ENCODE peak calls at places on chromosomes 1 and 21, in seven cellular contexts. One of them, this sample, is unnamed.

GRCh38 chr1:212466913-212467650 is 34.4 kb downstream of the NENF start:
- DNase-seq in stimulated activated CD4-positive, alpha-beta T cell treated with anti-CD3 and anti-CD28 coated beads, Interleukin-1b, Interleukin-23, amount 100 ng/mL, for 48 hours: no peak
- DNase-seq in NCI-H1092 treated with DMSO at 0.1 percent for 48 hours: no peak
- DNase-seq in tibial nerve: no peak
- DNase-seq in thoracic aorta: no peak
- DNase-seq in hypothalamus: no peak
- DNase-seq in PC-3: peak
- DNase-seq in this sample: no peak

GRCh38 chr1:189821838-189822237 is 655.8 kb downstream of the BRINP3 start:
- DNase-seq in stimulated activated CD4-positive, alpha-beta T cell treated with anti-CD3 and anti-CD28 coated beads, Interleukin-1b, Interleukin-23, amount 100 ng/mL, for 48 hours: no peak
- DNase-seq in NCI-H1092 treated with DMSO at 0.1 percent for 48 hours: no peak
- DNase-seq in tibial nerve: no peak
- DNase-seq in thoracic aorta: no peak
- DNase-seq in hypothalamus: no peak
- DNase-seq in PC-3: no peak
- DNase-seq in this sample: peak

GRCh38 chr1:196723325-196724185 is 51.1 kb upstream of the CFHR3 start:
- DNase-seq in stimulated activated CD4-positive, alpha-beta T cell treated with anti-CD3 and anti-CD28 coated beads, Interleukin-1b, Interleukin-23, amount 100 ng/mL, for 48 hours: no peak
- DNase-seq in NCI-H1092 treated with DMSO at 0.1 percent for 48 hours: peak
- DNase-seq in tibial nerve: peak
- DNase-seq in thoracic aorta: no peak
- DNase-seq in hypothalamus: no peak
- DNase-seq in PC-3: peak
- DNase-seq in this sample: peak

GRCh38 chr1:203144661-203145060 is 17.1 kb downstream of the ADORA1 start:
- DNase-seq in stimulated activated CD4-positive, alpha-beta T cell treated with anti-CD3 and anti-CD28 coated beads, Interleukin-1b, Interleukin-23, amount 100 ng/mL, for 48 hours: no peak
- DNase-seq in NCI-H1092 treated with DMSO at 0.1 percent for 48 hours: peak
- DNase-seq in tibial nerve: no peak
- DNase-seq in thoracic aorta: no peak
- DNase-seq in hypothalamus: peak
- DNase-seq in PC-3: peak
- DNase-seq in this sample: peak

GRCh38 chr1:39902121-39902807 is 547 bp upstream of the MYCL start:
- DNase-seq in stimulated activated CD4-positive, alpha-beta T cell treated with anti-CD3 and anti-CD28 coated beads, Interleukin-1b, Interleukin-23, amount 100 ng/mL, for 48 hours: peak
- DNase-seq in NCI-H1092 treated with DMSO at 0.1 percent for 48 hours: peak
- DNase-seq in tibial nerve: peak
- DNase-seq in thoracic aorta: no peak
- DNase-seq in hypothalamus: peak
- DNase-seq in PC-3: peak
- DNase-seq in this sample: peak

GRCh38 chr21:37803076-37803475 is 113.2 kb downstream of the KCNJ6 start:
- DNase-seq in stimulated activated CD4-positive, alpha-beta T cell treated with anti-CD3 and anti-CD28 coated beads, Interleukin-1b, Interleukin-23, amount 100 ng/mL, for 48 hours: no peak
- DNase-seq in NCI-H1092 treated with DMSO at 0.1 percent for 48 hours: no peak
- DNase-seq in tibial nerve: no peak
- DNase-seq in thoracic aorta: no peak
- DNase-seq in hypothalamus: no peak
- DNase-seq in PC-3: no peak
- DNase-seq in this sample: no peak

GRCh38 chr1:19416919-19417441 is 68.4 kb downstream of the CAPZB start:
- DNase-seq in stimulated activated CD4-positive, alpha-beta T cell treated with anti-CD3 and anti-CD28 coated beads, Interleukin-1b, Interleukin-23, amount 100 ng/mL, for 48 hours: no peak
- DNase-seq in NCI-H1092 treated with DMSO at 0.1 percent for 48 hours: no peak
- DNase-seq in tibial nerve: no peak
- DNase-seq in thoracic aorta: no peak
- DNase-seq in hypothalamus: no peak
- DNase-seq in PC-3: no peak
- DNase-seq in this sample: no peak

GRCh38 chr1:98975825-98976224 is 28.8 kb downstream of the PLPPR5 start:
- DNase-seq in stimulated activated CD4-positive, alpha-beta T cell treated with anti-CD3 and anti-CD28 coated beads, Interleukin-1b, Interleukin-23, amount 100 ng/mL, for 48 hours: no peak
- DNase-seq in NCI-H1092 treated with DMSO at 0.1 percent for 48 hours: no peak
- DNase-seq in tibial nerve: no peak
- DNase-seq in thoracic aorta: no peak
- DNase-seq in hypothalamus: no peak
- DNase-seq in PC-3: no peak
- DNase-seq in this sample: no peak

GRCh38 chr1:11151854-11152612 is 37.1 kb upstream of the ANGPTL7 start:
- DNase-seq in stimulated activated CD4-positive, alpha-beta T cell treated with anti-CD3 and anti-CD28 coated beads, Interleukin-1b, Interleukin-23, amount 100 ng/mL, for 48 hours: no peak
- DNase-seq in NCI-H1092 treated with DMSO at 0.1 percent for 48 hours: peak
- DNase-seq in tibial nerve: no peak
- DNase-seq in thoracic aorta: no peak
- DNase-seq in hypothalamus: no peak
- DNase-seq in PC-3: peak
- DNase-seq in this sample: no peak

GRCh38 chr1:55974714-55975441 is 604.5 kb downstream of the PLPP3 start:
- DNase-seq in stimulated activated CD4-positive, alpha-beta T cell treated with anti-CD3 and anti-CD28 coated beads, Interleukin-1b, Interleukin-23, amount 100 ng/mL, for 48 hours: no peak
- DNase-seq in NCI-H1092 treated with DMSO at 0.1 percent for 48 hours: no peak
- DNase-seq in tibial nerve: no peak
- DNase-seq in thoracic aorta: no peak
- DNase-seq in hypothalamus: no peak
- DNase-seq in PC-3: peak
- DNase-seq in this sample: peak

GRCh38 chr1:184507604-184508289 is 120.9 kb downstream of the C1orf21 start:
- DNase-seq in stimulated activated CD4-positive, alpha-beta T cell treated with anti-CD3 and anti-CD28 coated beads, Interleukin-1b, Interleukin-23, amount 100 ng/mL, for 48 hours: no peak
- DNase-seq in NCI-H1092 treated with DMSO at 0.1 percent for 48 hours: no peak
- DNase-seq in tibial nerve: no peak
- DNase-seq in thoracic aorta: no peak
- DNase-seq in hypothalamus: no peak
- DNase-seq in PC-3: no peak
- DNase-seq in this sample: peak

GRCh38 chr1:205423814-205424399 is 2.1 kb upstream of the LEMD1 start:
- DNase-seq in stimulated activated CD4-positive, alpha-beta T cell treated with anti-CD3 and anti-CD28 coated beads, Interleukin-1b, Interleukin-23, amount 100 ng/mL, for 48 hours: no peak
- DNase-seq in NCI-H1092 treated with DMSO at 0.1 percent for 48 hours: no peak
- DNase-seq in tibial nerve: no peak
- DNase-seq in thoracic aorta: no peak
- DNase-seq in hypothalamus: no peak
- DNase-seq in PC-3: no peak
- DNase-seq in this sample: no peak